ENCODE peak calls at places on chromosomes 4 and X, in ten cellular contexts. One of them, this sample, is unnamed.

GRCh38 chr4:176584031-176584430 is 208.7 kb downstream of the VEGFC start:
- DNase-seq in stomach: no peak
- DNase-seq in AG04450: no peak
- DNase-seq in lower lobe of right lung: no peak
- DNase-seq in Panc1: no peak
- DNase-seq in GM23338: no peak
- DNase-seq in PC-3: no peak
- DNase-seq in suprapubic skin: no peak
- DNase-seq in psoas muscle: no peak
- DNase-seq in tibial artery: no peak
- DNase-seq in this sample: no peak

GRCh38 chrX:150683536-150684146 is 9.6 kb upstream of the MTMR1 start:
- DNase-seq in stomach: no peak
- DNase-seq in AG04450: no peak
- DNase-seq in lower lobe of right lung: no peak
- DNase-seq in Panc1: no peak
- DNase-seq in GM23338: peak; percentile 79
- DNase-seq in PC-3: peak; percentile 74
- DNase-seq in suprapubic skin: no peak
- DNase-seq in psoas muscle: no peak
- DNase-seq in tibial artery: no peak
- DNase-seq in this sample: no peak

GRCh38 chr4:3851211-3851610 is 85.0 kb downstream of the ADRA2C start:
- DNase-seq in stomach: no peak
- DNase-seq in AG04450: no peak
- DNase-seq in lower lobe of right lung: no peak
- DNase-seq in Panc1: no peak
- DNase-seq in GM23338: peak; percentile 64
- DNase-seq in PC-3: no peak
- DNase-seq in suprapubic skin: no peak
- DNase-seq in psoas muscle: no peak
- DNase-seq in tibial artery: no peak
- DNase-seq in this sample: no peak

GRCh38 chrX:40145670-40146470 is 48.1 kb upstream of the BCOR start:
- DNase-seq in stomach: no peak
- DNase-seq in AG04450: no peak
- DNase-seq in lower lobe of right lung: no peak
- DNase-seq in Panc1: no peak
- DNase-seq in GM23338: no peak
- DNase-seq in PC-3: no peak
- DNase-seq in suprapubic skin: no peak
- DNase-seq in psoas muscle: no peak
- DNase-seq in tibial artery: no peak
- DNase-seq in this sample: no peak

GRCh38 chrX:138748480-138748879 is 37.0 kb upstream of the FGF13 start:
- DNase-seq in stomach: no peak
- DNase-seq in AG04450: no peak
- DNase-seq in lower lobe of right lung: no peak
- DNase-seq in Panc1: no peak
- DNase-seq in GM23338: peak; percentile 44
- DNase-seq in PC-3: peak; percentile 50
- DNase-seq in suprapubic skin: no peak
- DNase-seq in psoas muscle: no peak
- DNase-seq in tibial artery: no peak
- DNase-seq in this sample: no peak

GRCh38 chr4:39442910-39443480 is 15.7 kb downstream of the RPL9 start:
- DNase-seq in stomach: no peak
- DNase-seq in AG04450: no peak
- DNase-seq in lower lobe of right lung: no peak
- DNase-seq in Panc1: no peak
- DNase-seq in GM23338: no peak
- DNase-seq in PC-3: no peak
- DNase-seq in suprapubic skin: no peak
- DNase-seq in psoas muscle: no peak
- DNase-seq in tibial artery: no peak
- DNase-seq in this sample: no peak

GRCh38 chr4:111689731-111690130 is 455.5 kb upstream of the FAM241A start:
- DNase-seq in stomach: no peak
- DNase-seq in AG04450: no peak
- DNase-seq in lower lobe of right lung: no peak
- DNase-seq in Panc1: no peak
- DNase-seq in GM23338: no peak
- DNase-seq in PC-3: no peak
- DNase-seq in suprapubic skin: no peak
- DNase-seq in psoas muscle: no peak
- DNase-seq in tibial artery: no peak
- DNase-seq in this sample: no peak

GRCh38 chrX:85327060-85327333 is 52.5 kb downstream of the POF1B start:
- DNase-seq in stomach: no peak
- DNase-seq in AG04450: no peak
- DNase-seq in lower lobe of right lung: peak; percentile 3
- DNase-seq in Panc1: no peak
- DNase-seq in GM23338: no peak
- DNase-seq in PC-3: no peak
- DNase-seq in suprapubic skin: peak; percentile 38
- DNase-seq in psoas muscle: no peak
- DNase-seq in tibial artery: no peak
- DNase-seq in this sample: no peak

GRCh38 chrX:6738518-6739470 is 203.9 kb upstream of the VCX3A start:
- DNase-seq in stomach: no peak
- DNase-seq in AG04450: no peak
- DNase-seq in lower lobe of right lung: no peak
- DNase-seq in Panc1: no peak
- DNase-seq in GM23338: no peak
- DNase-seq in PC-3: no peak
- DNase-seq in suprapubic skin: no peak
- DNase-seq in psoas muscle: no peak
- DNase-seq in tibial artery: no peak
- DNase-seq in this sample: no peak

GRCh38 chrX:101493225-101493624 is 8.0 kb downstream of the ARMCX4 start:
- DNase-seq in stomach: no peak
- DNase-seq in AG04450: no peak
- DNase-seq in lower lobe of right lung: no peak
- DNase-seq in Panc1: no peak
- DNase-seq in GM23338: no peak
- DNase-seq in PC-3: no peak
- DNase-seq in suprapubic skin: no peak
- DNase-seq in psoas muscle: peak; percentile 37
- DNase-seq in tibial artery: no peak
- DNase-seq in this sample: no peak

GRCh38 chrX:5648941-5649568 is 579.6 kb downstream of the NLGN4X start:
- DNase-seq in stomach: no peak
- DNase-seq in AG04450: no peak
- DNase-seq in lower lobe of right lung: no peak
- DNase-seq in Panc1: no peak
- DNase-seq in GM23338: peak; percentile 67
- DNase-seq in PC-3: no peak
- DNase-seq in suprapubic skin: no peak
- DNase-seq in psoas muscle: no peak
- DNase-seq in tibial artery: no peak
- DNase-seq in this sample: no peak

GRCh38 chr4:152394786-152395185 is 141.1 kb downstream of the FBXW7 start:
- DNase-seq in stomach: no peak
- DNase-seq in AG04450: no peak
- DNase-seq in lower lobe of right lung: no peak
- DNase-seq in Panc1: no peak
- DNase-seq in GM23338: no peak
- DNase-seq in PC-3: no peak
- DNase-seq in suprapubic skin: no peak
- DNase-seq in psoas muscle: no peak
- DNase-seq in tibial artery: no peak
- DNase-seq in this sample: no peak

GRCh38 chr4:102574317-102574716 is 73.2 kb downstream of the NFKB1 start:
- DNase-seq in stomach: no peak
- DNase-seq in AG04450: peak; percentile 13
- DNase-seq in lower lobe of right lung: no peak
- DNase-seq in Panc1: no peak
- DNase-seq in GM23338: no peak
- DNase-seq in PC-3: peak; percentile 61
- DNase-seq in suprapubic skin: no peak
- DNase-seq in psoas muscle: no peak
- DNase-seq in tibial artery: no peak
- DNase-seq in this sample: no peak

GRCh38 chr4:114727426-114727825 is 128.8 kb downstream of the UGT8 start:
- DNase-seq in stomach: no peak
- DNase-seq in AG04450: no peak
- DNase-seq in lower lobe of right lung: no peak
- DNase-seq in Panc1: no peak
- DNase-seq in GM23338: peak; percentile 8
- DNase-seq in PC-3: no peak
- DNase-seq in suprapubic skin: no peak
- DNase-seq in psoas muscle: no peak
- DNase-seq in tibial artery: no peak
- DNase-seq in this sample: no peak

DNA sequence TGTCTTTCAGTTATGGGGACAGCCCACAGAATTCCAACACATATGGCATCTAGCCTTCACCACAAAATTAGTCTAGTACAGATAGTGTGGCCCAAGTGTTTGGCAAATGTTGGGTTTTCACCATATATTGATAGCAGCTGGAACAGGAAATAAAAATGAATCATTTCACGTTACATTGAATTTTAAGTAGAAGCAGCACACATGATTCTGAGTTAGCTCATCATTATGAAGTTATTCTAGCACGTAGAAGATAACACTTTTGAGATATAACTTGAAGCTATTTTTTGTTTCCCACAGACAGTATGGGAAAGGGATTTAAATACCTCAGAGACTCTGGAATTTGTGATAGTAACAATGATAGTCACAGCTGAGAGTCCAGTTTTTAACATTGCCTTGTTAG is 118.7 kb downstream of the FAT4 start:
- DNase-seq in stomach: no peak
- DNase-seq in AG04450: peak; percentile 3
- DNase-seq in lower lobe of right lung: no peak
- DNase-seq in Panc1: no peak
- DNase-seq in GM23338: no peak
- DNase-seq in PC-3: no peak
- DNase-seq in suprapubic skin: no peak
- DNase-seq in psoas muscle: no peak
- DNase-seq in tibial artery: no peak
- DNase-seq in this sample: no peak
- H3K4me3 ChIP-seq in stomach: no peak overlapping the region
- H3K4me3 ChIP-seq in AG04450: no peak overlapping the region
- H3K4me3 ChIP-seq in lower lobe of right lung: no peak overlapping the region
- H3K4me3 ChIP-seq in Panc1: no peak overlapping the region
- H3K4me3 ChIP-seq in GM23338: no peak overlapping the region
- H3K4me3 ChIP-seq in PC-3: no peak overlapping the region
- H3K4me3 ChIP-seq in suprapubic skin: no peak overlapping the region
- H3K4me3 ChIP-seq in psoas muscle: no peak overlapping the region
- H3K4me3 ChIP-seq in tibial artery: no peak overlapping the region
- H3K4me3 ChIP-seq in this sample: no peak overlapping the region

DNA sequence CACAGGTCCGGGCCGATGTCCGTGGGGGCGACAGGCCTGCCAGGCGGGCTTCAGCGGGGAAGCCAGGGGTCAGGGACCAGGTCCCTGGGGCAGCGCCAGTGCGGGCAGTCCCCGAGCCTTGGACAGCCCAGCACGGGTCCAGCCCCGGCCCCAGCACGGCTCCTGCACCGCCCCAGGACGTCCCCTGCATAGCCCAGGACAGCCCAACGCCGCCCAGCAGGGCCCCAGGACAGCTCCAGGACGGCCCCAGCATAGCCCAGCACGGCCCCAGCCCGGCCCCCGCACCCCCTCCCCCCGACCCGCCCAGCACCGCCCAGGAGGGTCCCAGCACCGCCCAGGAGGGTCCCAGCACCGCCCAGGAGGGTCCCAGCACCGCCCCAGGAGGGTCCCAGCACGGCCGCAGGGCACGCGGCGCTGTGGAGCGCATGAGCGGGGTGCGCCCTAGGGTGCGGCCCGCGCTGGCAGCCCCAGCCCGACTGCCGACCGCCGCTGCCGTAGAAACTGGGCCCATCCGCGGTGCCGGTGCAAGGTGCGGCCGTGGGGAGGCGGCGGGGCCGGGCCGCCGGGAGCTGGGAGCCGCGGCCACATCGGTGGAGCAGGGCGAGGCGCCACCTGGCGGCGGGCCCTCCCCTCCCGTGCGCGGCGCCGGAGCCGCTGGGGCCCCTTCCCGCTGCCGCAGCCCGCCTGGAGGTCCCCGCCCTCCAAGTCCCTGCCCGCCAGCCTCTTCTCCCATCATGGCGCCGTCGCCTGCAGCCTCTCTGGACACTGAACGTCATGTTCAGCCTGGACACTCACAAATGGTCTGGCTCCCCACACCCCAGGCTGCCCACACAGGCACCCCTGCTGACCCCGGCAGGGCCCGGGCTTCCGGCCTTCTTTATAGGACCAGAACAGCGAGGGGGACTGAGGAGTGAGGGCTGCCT is 106.8 kb upstream of the NKX1-1 start:
- DNase-seq in stomach: peak; percentile 62
- DNase-seq in AG04450: no peak
- DNase-seq in lower lobe of right lung: peak; percentile 55
- DNase-seq in Panc1: no peak
- DNase-seq in GM23338: peak; percentile 85
- DNase-seq in PC-3: peak; percentile 41
- DNase-seq in suprapubic skin: no peak
- DNase-seq in psoas muscle: peak; percentile 62
- DNase-seq in tibial artery: no peak
- DNase-seq in this sample: no peak
- TF ChIP-seq CTCF in stomach: no peak
- TF ChIP-seq CTCF in AG04450: no peak
- TF ChIP-seq CTCF in lower lobe of right lung: peak; percentile 50
- TF ChIP-seq CTCF in Panc1: peak; percentile 91
- TF ChIP-seq CTCF in GM23338: peak; percentile 68
- TF ChIP-seq CTCF in PC-3: peak; percentile 49
- TF ChIP-seq CTCF in suprapubic skin: peak; percentile 78
- TF ChIP-seq CTCF in psoas muscle: peak; percentile 55
- TF ChIP-seq CTCF in tibial artery: no peak
- TF ChIP-seq CTCF in this sample: peak; percentile 66

DNA sequence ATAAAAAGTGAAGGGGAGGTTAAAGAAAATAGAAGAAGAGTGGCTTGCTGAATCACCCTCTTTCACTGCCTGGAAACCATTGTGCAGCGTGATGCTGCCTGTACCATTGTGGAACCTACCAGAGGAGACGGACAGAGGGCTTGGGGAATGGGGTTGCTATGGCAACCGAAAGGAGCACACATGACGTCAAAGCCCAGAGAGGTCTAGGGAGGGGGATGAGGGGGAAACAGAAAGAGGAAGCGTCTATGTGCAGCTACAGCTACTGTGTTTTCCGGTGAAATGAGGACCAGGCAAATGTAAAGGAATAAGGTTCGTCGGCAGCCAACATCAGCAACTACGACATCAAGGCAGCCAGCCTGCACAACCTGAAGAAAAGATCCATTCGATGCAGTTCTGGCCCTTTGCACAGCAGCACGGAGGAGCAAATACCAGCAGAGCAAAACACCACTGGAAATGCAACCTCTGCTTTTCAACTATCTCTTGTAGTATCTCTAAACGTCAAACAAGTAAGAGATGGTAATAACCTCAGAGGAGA is at the start of gene MAPK10:
- DNase-seq in stomach: peak; percentile 38
- DNase-seq in AG04450: peak; percentile 81
- DNase-seq in lower lobe of right lung: peak; percentile 69
- DNase-seq in Panc1: no peak
- DNase-seq in GM23338: peak; percentile 95
- DNase-seq in PC-3: no peak
- DNase-seq in suprapubic skin: peak; percentile 69
- DNase-seq in psoas muscle: peak; percentile 66
- DNase-seq in tibial artery: peak; percentile 57
- DNase-seq in this sample: no peak
- H3K27ac ChIP-seq in stomach: no peak within 1 kb of the TSS
- H3K27ac ChIP-seq in AG04450: no peak within 1 kb of the TSS
- H3K27ac ChIP-seq in lower lobe of right lung: no peak within 1 kb of the TSS
- H3K27ac ChIP-seq in Panc1: no peak within 1 kb of the TSS
- H3K27ac ChIP-seq in GM23338: no peak within 1 kb of the TSS
- H3K27ac ChIP-seq in PC-3: no peak within 1 kb of the TSS
- H3K27ac ChIP-seq in suprapubic skin: no peak within 1 kb of the TSS
- H3K27ac ChIP-seq in psoas muscle: no peak within 1 kb of the TSS
- H3K27ac ChIP-seq in tibial artery: no peak within 1 kb of the TSS
- H3K27ac ChIP-seq in this sample: peak within 1 kb of the TSS; percentile 39

GRCh38 chr4:168815373-168816345 is 194.4 kb downstream of the CBR4 start:
- DNase-seq in stomach: no peak
- DNase-seq in AG04450: peak; percentile 86
- DNase-seq in lower lobe of right lung: no peak
- DNase-seq in Panc1: no peak
- DNase-seq in GM23338: no peak
- DNase-seq in PC-3: no peak
- DNase-seq in suprapubic skin: no peak
- DNase-seq in psoas muscle: no peak
- DNase-seq in tibial artery: no peak
- DNase-seq in this sample: no peak
- H3K4me3 ChIP-seq in stomach: no peak overlapping the region
- H3K4me3 ChIP-seq in AG04450: peak overlapping the region; percentile 30
- H3K4me3 ChIP-seq in lower lobe of right lung: peak overlapping the region; percentile 7
- H3K4me3 ChIP-seq in Panc1: no peak overlapping the region
- H3K4me3 ChIP-seq in GM23338: no peak overlapping the region
- H3K4me3 ChIP-seq in PC-3: no peak overlapping the region
- H3K4me3 ChIP-seq in suprapubic skin: no peak overlapping the region
- H3K4me3 ChIP-seq in psoas muscle: peak overlapping the region; percentile 24
- H3K4me3 ChIP-seq in tibial artery: peak overlapping the region; percentile 22
- H3K4me3 ChIP-seq in this sample: no peak overlapping the region